ENCODE peak calls at places on chromosomes 7 and 10, in ten cellular contexts. One of them, this sample, is unnamed.

GRCh38 chr7:22488643-22489462 is 11.1 kb downstream of the STEAP1B start:
- DNase-seq in thyroid gland: peak
- DNase-seq in substantia nigra: peak
- DNase-seq in C1 segment of cervical spinal cord: peak
- DNase-seq in trophoblast cell: peak
- DNase-seq in activated naive CD4-positive, alpha-beta T cell: peak
- DNase-seq in T-helper 9 cell: peak
- DNase-seq in left cardiac atrium: peak
- DNase-seq in psoas muscle: peak
- DNase-seq in upper lobe of left lung: peak
- DNase-seq in this sample: peak

GRCh38 chr10:48522011-48522765 is 82.7 kb downstream of the ARHGAP22 start:
- DNase-seq in C1 segment of cervical spinal cord: no peak
- DNase-seq in substantia nigra: no peak
- DNase-seq in T-helper 9 cell: no peak
- DNase-seq in activated naive CD4-positive, alpha-beta T cell: no peak
- DNase-seq in upper lobe of left lung: no peak
- DNase-seq in trophoblast cell: no peak
- DNase-seq in thyroid gland: peak
- DNase-seq in left cardiac atrium: no peak
- DNase-seq in psoas muscle: no peak
- DNase-seq in this sample: no peak

GRCh38 chr7:138538518-138538917 is 78.5 kb downstream of the TRIM24 start:
- DNase-seq in substantia nigra: no peak
- DNase-seq in thyroid gland: no peak
- DNase-seq in T-helper 9 cell: no peak
- DNase-seq in left cardiac atrium: no peak
- DNase-seq in activated naive CD4-positive, alpha-beta T cell: no peak
- DNase-seq in C1 segment of cervical spinal cord: no peak
- DNase-seq in trophoblast cell: no peak
- DNase-seq in upper lobe of left lung: no peak
- DNase-seq in psoas muscle: no peak
- DNase-seq in this sample: no peak

GRCh38 chr7:129574487-129574886 is 37.0 kb upstream of the NRF1 start:
- DNase-seq in activated naive CD4-positive, alpha-beta T cell: no peak
- DNase-seq in upper lobe of left lung: no peak
- DNase-seq in left cardiac atrium: peak
- DNase-seq in substantia nigra: no peak
- DNase-seq in psoas muscle: peak
- DNase-seq in thyroid gland: no peak
- DNase-seq in C1 segment of cervical spinal cord: no peak
- DNase-seq in trophoblast cell: no peak
- DNase-seq in T-helper 9 cell: no peak
- DNase-seq in this sample: no peak

GRCh38 chr7:138407792-138408191 is 52.3 kb upstream of the TRIM24 start:
- DNase-seq in psoas muscle: no peak
- DNase-seq in thyroid gland: no peak
- DNase-seq in T-helper 9 cell: no peak
- DNase-seq in trophoblast cell: no peak
- DNase-seq in C1 segment of cervical spinal cord: no peak
- DNase-seq in activated naive CD4-positive, alpha-beta T cell: no peak
- DNase-seq in upper lobe of left lung: no peak
- DNase-seq in substantia nigra: no peak
- DNase-seq in left cardiac atrium: no peak
- DNase-seq in this sample: no peak

GRCh38 chr7:30278849-30279505 is 5.4 kb upstream of the ZNRF2 start:
- DNase-seq in T-helper 9 cell: no peak
- DNase-seq in substantia nigra: no peak
- DNase-seq in trophoblast cell: no peak
- DNase-seq in psoas muscle: no peak
- DNase-seq in left cardiac atrium: no peak
- DNase-seq in thyroid gland: no peak
- DNase-seq in C1 segment of cervical spinal cord: no peak
- DNase-seq in activated naive CD4-positive, alpha-beta T cell: no peak
- DNase-seq in upper lobe of left lung: no peak
- DNase-seq in this sample: no peak

GRCh38 chr7:150340875-150341262 is 560 bp downstream of the RARRES2 start:
- DNase-seq in C1 segment of cervical spinal cord: no peak
- DNase-seq in left cardiac atrium: no peak
- DNase-seq in substantia nigra: no peak
- DNase-seq in psoas muscle: no peak
- DNase-seq in activated naive CD4-positive, alpha-beta T cell: no peak
- DNase-seq in thyroid gland: no peak
- DNase-seq in T-helper 9 cell: no peak
- DNase-seq in trophoblast cell: no peak
- DNase-seq in upper lobe of left lung: no peak
- DNase-seq in this sample: no peak

GRCh38 chr7:87920578-87920977 is 13.5 kb upstream of the ADAM22 start:
- DNase-seq in left cardiac atrium: no peak
- DNase-seq in thyroid gland: no peak
- DNase-seq in upper lobe of left lung: no peak
- DNase-seq in psoas muscle: no peak
- DNase-seq in trophoblast cell: no peak
- DNase-seq in C1 segment of cervical spinal cord: no peak
- DNase-seq in activated naive CD4-positive, alpha-beta T cell: no peak
- DNase-seq in substantia nigra: no peak
- DNase-seq in T-helper 9 cell: no peak
- DNase-seq in this sample: no peak

GRCh38 chr10:79113827-79114226 is 45.1 kb downstream of the ZMIZ1 start:
- DNase-seq in trophoblast cell: no peak
- DNase-seq in psoas muscle: no peak
- DNase-seq in T-helper 9 cell: no peak
- DNase-seq in thyroid gland: no peak
- DNase-seq in upper lobe of left lung: no peak
- DNase-seq in C1 segment of cervical spinal cord: no peak
- DNase-seq in substantia nigra: no peak
- DNase-seq in activated naive CD4-positive, alpha-beta T cell: no peak
- DNase-seq in left cardiac atrium: no peak
- DNase-seq in this sample: no peak

GRCh38 chr7:106588576-106589494 is 72.1 kb downstream of the CCDC71L start:
- DNase-seq in thyroid gland: no peak
- DNase-seq in trophoblast cell: peak
- DNase-seq in left cardiac atrium: no peak
- DNase-seq in T-helper 9 cell: no peak
- DNase-seq in psoas muscle: no peak
- DNase-seq in activated naive CD4-positive, alpha-beta T cell: no peak
- DNase-seq in upper lobe of left lung: no peak
- DNase-seq in C1 segment of cervical spinal cord: no peak
- DNase-seq in substantia nigra: no peak
- DNase-seq in this sample: no peak

GRCh38 chr7:155951554-155952158 is 139.4 kb upstream of the SHH start:
- DNase-seq in C1 segment of cervical spinal cord: no peak
- DNase-seq in activated naive CD4-positive, alpha-beta T cell: no peak
- DNase-seq in psoas muscle: peak
- DNase-seq in left cardiac atrium: no peak
- DNase-seq in trophoblast cell: peak
- DNase-seq in thyroid gland: no peak
- DNase-seq in T-helper 9 cell: no peak
- DNase-seq in substantia nigra: no peak
- DNase-seq in upper lobe of left lung: no peak
- DNase-seq in this sample: no peak

This sample was measured in lower leg skin.